ENCODE peak calls at places on chromosomes 5 and 9, in six cellular contexts. One of them, this sample, is unnamed.

GRCh38 chr5:36152324-36153298 is 700 bp downstream of the SKP2 start:
- DNase-seq in HCT116: no peak
- DNase-seq in fibroblast of gingiva: peak
- DNase-seq in HS-5: peak
- DNase-seq in NCI-H187 treated with DMSO at 0.1 percent for 48 hours: no peak
- DNase-seq in EH: peak
- DNase-seq in this sample: no peak

GRCh38 chr5:59380350-59380951 is 513.1 kb downstream of the PDE4D start:
- DNase-seq in HCT116: peak
- DNase-seq in fibroblast of gingiva: peak
- DNase-seq in HS-5: peak
- DNase-seq in NCI-H187 treated with DMSO at 0.1 percent for 48 hours: peak
- DNase-seq in EH: peak
- DNase-seq in this sample: peak

GRCh38 chr5:98775962-98776687 is 2.7 kb downstream of the RGMB start:
- DNase-seq in HCT116: no peak
- DNase-seq in fibroblast of gingiva: peak
- DNase-seq in HS-5: no peak
- DNase-seq in NCI-H187 treated with DMSO at 0.1 percent for 48 hours: no peak
- DNase-seq in EH: peak
- DNase-seq in this sample: no peak

GRCh38 chr5:173917788-173918786 is 29.9 kb downstream of the CPEB4 start:
- DNase-seq in HCT116: peak
- DNase-seq in fibroblast of gingiva: peak
- DNase-seq in HS-5: peak
- DNase-seq in NCI-H187 treated with DMSO at 0.1 percent for 48 hours: peak
- DNase-seq in EH: peak
- DNase-seq in this sample: peak

GRCh38 chr9:87642330-87643110 is 83.4 kb upstream of the CTSL start:
- DNase-seq in HCT116: no peak
- DNase-seq in fibroblast of gingiva: no peak
- DNase-seq in HS-5: no peak
- DNase-seq in NCI-H187 treated with DMSO at 0.1 percent for 48 hours: no peak
- DNase-seq in EH: no peak
- DNase-seq in this sample: no peak

GRCh38 chr5:81789033-81789432 is 38.1 kb upstream of the SSBP2 start:
- DNase-seq in HCT116: no peak
- DNase-seq in fibroblast of gingiva: no peak
- DNase-seq in HS-5: no peak
- DNase-seq in NCI-H187 treated with DMSO at 0.1 percent for 48 hours: no peak
- DNase-seq in EH: peak
- DNase-seq in this sample: no peak

GRCh38 chr5:32450952-32451351 is 6.4 kb upstream of the ZFR start:
- DNase-seq in HCT116: peak
- DNase-seq in fibroblast of gingiva: no peak
- DNase-seq in HS-5: no peak
- DNase-seq in NCI-H187 treated with DMSO at 0.1 percent for 48 hours: no peak
- DNase-seq in EH: no peak
- DNase-seq in this sample: no peak

GRCh38 chr5:150242495-150242894 is 47.1 kb downstream of the CAMK2A start:
- DNase-seq in HCT116: no peak
- DNase-seq in fibroblast of gingiva: no peak
- DNase-seq in HS-5: no peak
- DNase-seq in NCI-H187 treated with DMSO at 0.1 percent for 48 hours: no peak
- DNase-seq in EH: no peak
- DNase-seq in this sample: no peak

GRCh38 chr9:684950-685340 is 156.6 kb upstream of the DMRT1 start:
- DNase-seq in HCT116: no peak
- DNase-seq in fibroblast of gingiva: peak
- DNase-seq in HS-5: peak
- DNase-seq in NCI-H187 treated with DMSO at 0.1 percent for 48 hours: no peak
- DNase-seq in EH: peak
- DNase-seq in this sample: no peak

GRCh38 chr9:112241491-112241890 is 66.4 kb upstream of the SUSD1 start:
- DNase-seq in HCT116: no peak
- DNase-seq in fibroblast of gingiva: no peak
- DNase-seq in HS-5: no peak
- DNase-seq in NCI-H187 treated with DMSO at 0.1 percent for 48 hours: no peak
- DNase-seq in EH: peak
- DNase-seq in this sample: no peak

GRCh38 chr9:92638621-92639101 is 31.3 kb downstream of the IPPK start:
- DNase-seq in HCT116: no peak
- DNase-seq in fibroblast of gingiva: peak
- DNase-seq in HS-5: no peak
- DNase-seq in NCI-H187 treated with DMSO at 0.1 percent for 48 hours: no peak
- DNase-seq in EH: no peak
- DNase-seq in this sample: no peak

GRCh38 chr9:98795970-98796363 is 388 bp downstream of the ANKS6 start:
- DNase-seq in HCT116: no peak
- DNase-seq in fibroblast of gingiva: no peak
- DNase-seq in HS-5: no peak
- DNase-seq in NCI-H187 treated with DMSO at 0.1 percent for 48 hours: no peak
- DNase-seq in EH: peak
- DNase-seq in this sample: no peak

GRCh38 chr5:172102913-172103629 is 85.0 kb downstream of the STK10 start:
- DNase-seq in HCT116: peak
- DNase-seq in fibroblast of gingiva: peak
- DNase-seq in HS-5: peak
- DNase-seq in NCI-H187 treated with DMSO at 0.1 percent for 48 hours: no peak
- DNase-seq in EH: peak
- DNase-seq in this sample: peak

GRCh38 chr5:180799902-180800801 is 2.5 kb downstream of the MGAT1 start:
- DNase-seq in HCT116: no peak
- DNase-seq in fibroblast of gingiva: peak
- DNase-seq in HS-5: peak
- DNase-seq in NCI-H187 treated with DMSO at 0.1 percent for 48 hours: no peak
- DNase-seq in EH: peak
- DNase-seq in this sample: peak

GRCh38 chr5:59764361-59764760 is 129.2 kb downstream of the PDE4D start:
- DNase-seq in HCT116: no peak
- DNase-seq in fibroblast of gingiva: no peak
- DNase-seq in HS-5: no peak
- DNase-seq in NCI-H187 treated with DMSO at 0.1 percent for 48 hours: no peak
- DNase-seq in EH: no peak
- DNase-seq in this sample: no peak

GRCh38 chr9:82606761-82607382 is 456.1 kb downstream of the RASEF start:
- DNase-seq in HCT116: peak
- DNase-seq in fibroblast of gingiva: peak
- DNase-seq in HS-5: peak
- DNase-seq in NCI-H187 treated with DMSO at 0.1 percent for 48 hours: no peak
- DNase-seq in EH: peak
- DNase-seq in this sample: no peak

GRCh38 chr9:116491219-116491618 is 195.9 kb upstream of the TRIM32 start:
- DNase-seq in HCT116: no peak
- DNase-seq in fibroblast of gingiva: peak
- DNase-seq in HS-5: no peak
- DNase-seq in NCI-H187 treated with DMSO at 0.1 percent for 48 hours: no peak
- DNase-seq in EH: no peak
- DNase-seq in this sample: no peak

GRCh38 chr5:151757233-151758140 is 944 bp downstream of the ATOX1 start:
- DNase-seq in HCT116: no peak
- DNase-seq in fibroblast of gingiva: no peak
- DNase-seq in HS-5: no peak
- DNase-seq in NCI-H187 treated with DMSO at 0.1 percent for 48 hours: no peak
- DNase-seq in EH: no peak
- DNase-seq in this sample: no peak

GRCh38 chr9:93125331-93125894 is 8.6 kb downstream of the NINJ1 start:
- DNase-seq in HCT116: no peak
- DNase-seq in fibroblast of gingiva: no peak
- DNase-seq in HS-5: no peak
- DNase-seq in NCI-H187 treated with DMSO at 0.1 percent for 48 hours: no peak
- DNase-seq in EH: no peak
- DNase-seq in this sample: no peak

GRCh38 chr9:28121353-28121752 is 548.1 kb upstream of the C9orf72 start:
- DNase-seq in HCT116: no peak
- DNase-seq in fibroblast of gingiva: no peak
- DNase-seq in HS-5: no peak
- DNase-seq in NCI-H187 treated with DMSO at 0.1 percent for 48 hours: no peak
- DNase-seq in EH: no peak
- DNase-seq in this sample: no peak

GRCh38 chr9:87533291-87533690 is 35.6 kb downstream of the DAPK1 start:
- DNase-seq in HCT116: no peak
- DNase-seq in fibroblast of gingiva: no peak
- DNase-seq in HS-5: no peak
- DNase-seq in NCI-H187 treated with DMSO at 0.1 percent for 48 hours: no peak
- DNase-seq in EH: no peak
- DNase-seq in this sample: no peak

GRCh38 chr5:29122306-29122705 is 2071.2 kb upstream of the CDH6 start:
- DNase-seq in HCT116: no peak
- DNase-seq in fibroblast of gingiva: no peak
- DNase-seq in HS-5: no peak
- DNase-seq in NCI-H187 treated with DMSO at 0.1 percent for 48 hours: no peak
- DNase-seq in EH: no peak
- DNase-seq in this sample: no peak

GRCh38 chr9:98081477-98082219 is 25.1 kb downstream of the NANS start:
- DNase-seq in HCT116: no peak
- DNase-seq in fibroblast of gingiva: peak
- DNase-seq in HS-5: peak
- DNase-seq in NCI-H187 treated with DMSO at 0.1 percent for 48 hours: no peak
- DNase-seq in EH: peak
- DNase-seq in this sample: no peak

GRCh38 chr9:136223871-136224640 is 19.1 kb upstream of the LHX3 start:
- DNase-seq in HCT116: no peak
- DNase-seq in fibroblast of gingiva: no peak
- DNase-seq in HS-5: no peak
- DNase-seq in NCI-H187 treated with DMSO at 0.1 percent for 48 hours: no peak
- DNase-seq in EH: no peak
- DNase-seq in this sample: no peak

GRCh38 chr9:91843623-91844111 is 106.4 kb downstream of the ROR2 start:
- DNase-seq in HCT116: no peak
- DNase-seq in fibroblast of gingiva: no peak
- DNase-seq in HS-5: no peak
- DNase-seq in NCI-H187 treated with DMSO at 0.1 percent for 48 hours: no peak
- DNase-seq in EH: no peak
- DNase-seq in this sample: no peak

GRCh38 chr9:24625097-24625496 is 79.4 kb upstream of the IZUMO3 start:
- DNase-seq in HCT116: no peak
- DNase-seq in fibroblast of gingiva: no peak
- DNase-seq in HS-5: no peak
- DNase-seq in NCI-H187 treated with DMSO at 0.1 percent for 48 hours: no peak
- DNase-seq in EH: no peak
- DNase-seq in this sample: no peak

GRCh38 chr5:12357596-12357995 is 453.4 kb upstream of the CTNND2 start:
- DNase-seq in HCT116: no peak
- DNase-seq in fibroblast of gingiva: no peak
- DNase-seq in HS-5: no peak
- DNase-seq in NCI-H187 treated with DMSO at 0.1 percent for 48 hours: no peak
- DNase-seq in EH: no peak
- DNase-seq in this sample: no peak

GRCh38 chr5:175181331-175181730 is 262.7 kb downstream of the DRD1 start:
- DNase-seq in HCT116: no peak
- DNase-seq in fibroblast of gingiva: no peak
- DNase-seq in HS-5: no peak
- DNase-seq in NCI-H187 treated with DMSO at 0.1 percent for 48 hours: no peak
- DNase-seq in EH: no peak
- DNase-seq in this sample: no peak

GRCh38 chr5:3827624-3828023 is 232.0 kb downstream of the IRX1 start:
- DNase-seq in HCT116: no peak
- DNase-seq in fibroblast of gingiva: no peak
- DNase-seq in HS-5: no peak
- DNase-seq in NCI-H187 treated with DMSO at 0.1 percent for 48 hours: no peak
- DNase-seq in EH: no peak
- DNase-seq in this sample: no peak

GRCh38 chr9:119790022-119790421 is 420.8 kb upstream of the BRINP1 start:
- DNase-seq in HCT116: no peak
- DNase-seq in fibroblast of gingiva: no peak
- DNase-seq in HS-5: no peak
- DNase-seq in NCI-H187 treated with DMSO at 0.1 percent for 48 hours: no peak
- DNase-seq in EH: no peak
- DNase-seq in this sample: no peak

GRCh38 chr5:167970002-167970401 is 321.4 kb upstream of the WWC1 start:
- DNase-seq in HCT116: no peak
- DNase-seq in fibroblast of gingiva: no peak
- DNase-seq in HS-5: no peak
- DNase-seq in NCI-H187 treated with DMSO at 0.1 percent for 48 hours: no peak
- DNase-seq in EH: peak
- DNase-seq in this sample: no peak